ENCODE peak calls at places on chromosome 10, in six cellular contexts. I, B, O, V, J and U are unnamed samples.

GRCh38 chr10:101244321-101245050 is 15.2 kb upstream of the LBX1 start:
- DNase-seq in I (no peak), B (no peak), O (no peak), V (peak; percentile 7), J (no peak), U (no peak)

GRCh38 chr10:132878730-132879407 is 63.5 kb downstream of the CFAP46 start:
- DNase-seq in I (no peak), B (no peak), O (no peak), V (no peak), J (peak; percentile 77), U (no peak)

GRCh38 chr10:70333268-70333667 is 49.2 kb downstream of the LRRC20 start:
- DNase-seq in I (no peak), B (no peak), O (no peak), V (no peak), J (no peak), U (no peak)

GRCh38 chr10:60898372-60898771 is 45.6 kb downstream of the RHOBTB1 start:
- DNase-seq in I (no peak), B (no peak), O (no peak), V (no peak), J (no peak), U (no peak)

GRCh38 chr10:70974920-70975319 is 86.6 kb upstream of the PCBD1 start:
- DNase-seq in I (no peak), B (no peak), O (no peak), V (no peak), J (no peak), U (no peak)

GRCh38 chr10:133210398-133211140 is 19.4 kb upstream of the UTF1 start:
- DNase-seq in I (no peak), B (no peak), O (no peak), V (no peak), J (no peak), U (no peak)

GRCh38 chr10:29304259-29305030 is 15.6 kb downstream of the LYZL1 start:
- DNase-seq in I (peak; percentile 26), B (peak; percentile 56), O (peak; percentile 60), V (peak; percentile 32), J (peak; percentile 83), U (peak; percentile 81)

GRCh38 chr10:34454590-34455289 is 360.4 kb downstream of the PARD3 start:
- DNase-seq in I (no peak), B (no peak), O (no peak), V (no peak), J (no peak), U (peak; percentile 73)

DNA sequence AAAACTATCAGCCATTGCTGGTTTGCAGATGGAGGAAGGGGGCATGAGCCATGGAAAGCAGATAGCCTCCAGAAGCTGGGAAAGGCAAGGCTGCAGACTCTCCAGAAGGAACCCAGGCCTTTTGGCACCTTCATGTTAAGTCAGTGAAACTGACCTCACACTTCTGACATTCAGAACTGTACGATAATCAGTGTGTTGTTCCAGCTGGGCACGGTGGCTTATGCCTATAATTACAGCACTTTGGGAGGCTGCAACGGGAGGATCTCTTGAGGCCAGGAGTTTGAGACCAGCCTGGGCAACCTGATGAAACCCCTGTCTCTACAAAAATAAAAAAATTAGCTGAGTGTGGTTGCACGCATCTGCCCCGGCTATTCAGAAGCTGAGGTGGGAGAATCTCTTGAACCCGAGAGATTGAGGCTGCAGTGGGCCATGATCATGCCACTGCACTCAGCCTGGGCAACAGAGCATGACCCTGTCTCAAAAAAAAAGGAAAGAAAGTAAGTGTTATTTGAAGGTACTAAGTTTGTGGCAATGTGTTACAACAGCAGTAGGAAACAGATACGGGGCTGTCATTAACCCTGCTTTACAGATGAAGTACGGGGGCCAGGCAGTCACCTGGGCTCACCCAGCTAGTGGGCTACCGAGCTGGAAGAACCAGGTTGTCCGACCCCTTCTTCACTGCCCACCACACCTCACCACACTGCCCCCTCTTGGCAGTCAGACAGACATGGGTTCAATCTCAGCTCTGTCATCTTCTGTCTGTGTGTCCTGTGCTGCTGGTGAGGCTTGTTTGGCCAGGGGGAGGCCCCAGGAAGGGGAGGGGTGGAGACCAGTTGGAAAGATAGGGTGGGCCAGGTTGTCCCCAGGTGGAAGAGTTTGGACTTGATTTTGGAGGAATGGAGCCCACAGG is 18.3 kb downstream of the CHST3 start:
- DNase-seq in I (no peak), B (no peak), O (no peak), V (no peak), J (no peak), U (no peak)
- TF ChIP-seq CTCF in I (no peak), B (no peak), O (no peak), V (no peak), J (no peak), U (no peak)

GRCh38 chr10:46022978-46023702 is 7.3 kb downstream of the NCOA4 start:
- DNase-seq in I (peak; percentile 93), B (peak; percentile 93), O (peak; percentile 79), V (peak; percentile 80), J (peak; percentile 95), U (peak; percentile 93)
- TF ChIP-seq CTCF in I (peak; percentile 43), B (no peak), O (peak; percentile 23), V (peak; percentile 39), J (no peak), U (peak; percentile 32)

DNA sequence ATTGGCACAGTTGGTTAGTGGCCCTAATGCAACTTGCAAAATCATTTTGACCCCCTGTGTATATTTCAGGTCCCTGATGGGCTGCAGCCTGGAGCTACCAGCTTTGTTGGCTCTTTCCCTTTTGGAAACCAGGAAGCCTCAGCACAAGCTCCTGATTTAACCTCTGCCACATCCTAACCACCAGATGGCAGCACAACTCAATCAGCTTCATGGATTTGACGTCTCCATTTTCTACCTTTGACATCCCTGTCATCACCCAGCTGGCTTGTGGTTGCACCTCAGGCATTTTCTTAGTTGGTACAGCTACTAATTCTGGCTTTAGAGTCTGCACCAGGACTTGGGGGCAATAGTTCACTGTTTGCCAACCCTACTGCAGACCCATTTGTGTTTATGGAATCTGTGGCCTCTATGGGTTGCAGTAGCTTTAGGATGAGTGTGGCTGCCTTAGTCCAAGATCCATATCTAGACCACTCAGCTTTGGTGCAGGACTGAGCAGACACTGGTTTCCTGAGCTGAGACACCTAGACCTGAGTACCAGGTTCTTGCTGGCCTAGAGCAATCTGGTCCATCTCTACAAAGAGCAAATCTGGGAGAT is 456.2 kb downstream of the REEP3 start:
- DNase-seq in I (no peak), B (peak; percentile 13), O (peak; percentile 41), V (no peak), J (no peak), U (peak; percentile 51)
- TF ChIP-seq CTCF in I (peak; percentile 52), B (peak; percentile 45), O (peak; percentile 71), V (peak; percentile 41), J (peak; percentile 63), U (peak; percentile 70)

GRCh38 chr10:58258977-58259692 is 8.6 kb downstream of the IPMK start:
- DNase-seq in I (no peak), B (no peak), O (no peak), V (no peak), J (no peak), U (no peak)
- TF ChIP-seq CTCF in I (no peak), B (no peak), O (peak; percentile 36), V (no peak), J (peak; percentile 19), U (no peak)

GRCh38 chr10:867807-868206 is 63.7 kb downstream of the LARP4B start:
- DNase-seq in I (no peak), B (no peak), O (no peak), V (no peak), J (no peak), U (no peak)

GRCh38 chr10:866577-866941 is 64.9 kb downstream of the LARP4B start:
- DNase-seq in I (no peak), B (no peak), O (no peak), V (no peak), J (no peak), U (no peak)

GRCh38 chr10:869171-869570 is 62.3 kb downstream of the LARP4B start:
- DNase-seq in I (no peak), B (no peak), O (no peak), V (no peak), J (no peak), U (no peak)

GRCh38 chr10:865924-866576 is 65.5 kb downstream of the LARP4B start:
- DNase-seq in I (no peak), B (no peak), O (no peak), V (no peak), J (no peak), U (no peak)

DNA sequence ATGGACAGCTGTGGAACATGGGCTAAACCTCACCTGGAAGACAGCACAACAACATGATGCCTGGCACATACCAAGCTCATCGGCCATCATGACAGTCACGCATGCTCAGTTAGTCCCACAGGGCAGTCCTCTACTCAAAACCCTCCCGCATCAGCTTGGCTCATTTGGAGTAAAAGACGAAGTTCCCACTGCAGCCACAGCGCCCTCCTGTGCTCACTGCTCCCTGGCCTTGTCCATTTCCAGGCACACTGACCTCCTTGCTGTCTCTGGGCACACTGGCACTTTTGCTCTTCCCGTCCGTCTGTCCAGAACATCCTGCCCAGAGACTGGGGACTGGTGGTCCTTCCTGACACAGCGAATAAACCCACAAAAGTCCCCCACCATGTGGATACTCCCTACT is 66.2 kb downstream of the LARP4B start:
- DNase-seq in I (no peak), B (no peak), O (no peak), V (no peak), J (no peak), U (no peak)
- TF ChIP-seq CTCF in I (no peak), B (no peak), O (no peak), V (no peak), J (no peak), U (no peak)